ENCODE peak calls at places on chromosomes 7 and 10, in four cellular contexts. U is putamen, N is erythroblast, C is cardiac fibroblast. K is an unnamed sample.

GRCh38 chr7:139457153-139457946 is 26.1 kb downstream of the KLRG2 start:
- DNase-seq in U (no peak), N (no peak), C (peak; percentile 36), K (no peak)

GRCh38 chr7:114488696-114489095 is 74.1 kb downstream of the FOXP2 start:
- DNase-seq in U (no peak), N (no peak), C (no peak), K (no peak)

GRCh38 chr7:156459067-156459466 is 181.5 kb upstream of the RNF32 start:
- DNase-seq in U (no peak), N (no peak), C (no peak), K (no peak)

GRCh38 chr7:128431221-128431620 is 21.4 kb upstream of the IMPDH1 start:
- DNase-seq in U (no peak), N (no peak), C (peak; percentile 52), K (no peak)

GRCh38 chr10:79413196-79413595 is 32.2 kb downstream of the ZCCHC24 start:
- DNase-seq in U (no peak), N (no peak), C (peak; percentile 41), K (peak; percentile 70)

GRCh38 chr10:103911021-103911459 is 6.9 kb downstream of the STN1 start:
- DNase-seq in U (no peak), N (peak; percentile 28), C (no peak), K (no peak)

GRCh38 chr7:66642186-66642585 is 13.5 kb downstream of the KCTD7 start:
- DNase-seq in U (peak; percentile 30), N (no peak), C (no peak), K (no peak)

GRCh38 chr7:34184466-34184865 is 279.1 kb downstream of the BMPER start:
- DNase-seq in U (no peak), N (no peak), C (no peak), K (peak; percentile 26)

GRCh38 chr7:114087674-114088539 is 169.1 kb upstream of the PPP1R3A start:
- DNase-seq in U (no peak), N (no peak), C (no peak), K (no peak)

GRCh38 chr7:136348542-136348941 is 371.4 kb upstream of the MTPN start:
- DNase-seq in U (no peak), N (no peak), C (no peak), K (no peak)

GRCh38 chr10:90751107-90751997 is 106.5 kb downstream of the HTR7 start:
- DNase-seq in U (no peak), N (peak; percentile 54), C (peak; percentile 60), K (peak; percentile 14)

GRCh38 chr10:62811159-62811875 is 4.8 kb downstream of the EGR2 start:
- DNase-seq in U (no peak), N (no peak), C (no peak), K (no peak)

GRCh38 chr10:27911645-27912044 is 87.2 kb downstream of the ODAD2 start:
- DNase-seq in U (no peak), N (no peak), C (peak; percentile 13), K (no peak)

GRCh38 chr7:41993173-41993867 is 243.7 kb downstream of the GLI3 start:
- DNase-seq in U (no peak), N (no peak), C (peak; percentile 85), K (peak; percentile 20)

GRCh38 chr10:79585870-79586527 is 24.7 kb upstream of the SFTPA1 start:
- DNase-seq in U (no peak), N (no peak), C (no peak), K (no peak)

GRCh38 chr10:116849271-116850057 is at the start of gene ENO4:
- DNase-seq in U (peak; percentile 84), N (no peak), C (peak; percentile 79), K (peak; percentile 83)

GRCh38 chr10:88091490-88092061 is 228.2 kb downstream of the PTEN start:
- DNase-seq in U (no peak), N (peak; percentile 12), C (no peak), K (no peak)

GRCh38 chr7:92837214-92837749 is 909 bp upstream of the CDK6 start:
- DNase-seq in U (no peak), N (peak; percentile 32), C (peak; percentile 39), K (peak; percentile 43)

GRCh38 chr7:120436487-120437060 is 163.6 kb downstream of the KCND2 start:
- DNase-seq in U (no peak), N (no peak), C (no peak), K (no peak)

GRCh38 chr7:31734456-31734855 is 47.4 kb downstream of the PPP1R17 start:
- DNase-seq in U (no peak), N (no peak), C (no peak), K (peak; percentile 26)

GRCh38 chr7:7164590-7164989 is 17.8 kb upstream of the C1GALT1 start:
- DNase-seq in U (no peak), N (no peak), C (no peak), K (no peak)

GRCh38 chr7:50556247-50556976 is 8.8 kb downstream of the DDC start:
- DNase-seq in U (no peak), N (no peak), C (peak; percentile 22), K (no peak)

GRCh38 chr10:68599754-68600040 is 39.6 kb downstream of the TET1 start:
- DNase-seq in U (no peak), N (no peak), C (no peak), K (no peak)

GRCh38 chr10:48452879-48453412 is 146.5 kb downstream of the MAPK8 start:
- DNase-seq in U (no peak), N (no peak), C (no peak), K (no peak)

GRCh38 chr7:90320801-90321494 is at the start of gene FAM237B:
- DNase-seq in U (no peak), N (no peak), C (peak; percentile 33), K (peak; percentile 72)

GRCh38 chr7:2362385-2363088 is 7.9 kb downstream of the EIF3B start:
- DNase-seq in U (no peak), N (no peak), C (no peak), K (no peak)

GRCh38 chr7:74051193-74051592 is 23.2 kb downstream of the ELN start:
- DNase-seq in U (no peak), N (no peak), C (peak; percentile 58), K (no peak)

GRCh38 chr7:124722292-124722691 is 43.3 kb downstream of the GPR37 start:
- DNase-seq in U (no peak), N (no peak), C (no peak), K (peak; percentile 50)

GRCh38 chr10:88670497-88670896 is 6.3 kb downstream of the LIPF start:
- DNase-seq in U (no peak), N (no peak), C (no peak), K (no peak)

K was measured in foreskin fibroblast.